ENCODE peak calls at places on chromosomes 5 and 9, in ten cellular contexts. One of them, this sample, is unnamed.

GRCh38 chr5:10111575-10111974 is 138.1 kb downstream of the ATPSCKMT start:
- DNase-seq in neural crest cell: peak; percentile 52
- DNase-seq in COR-L47: no peak
- DNase-seq in GM13977: no peak
- DNase-seq in astrocyte of the cerebellum: peak; percentile 27
- DNase-seq in CD4-positive, CD25-positive, alpha-beta regulatory T cell: no peak
- DNase-seq in AG09309: peak; percentile 44
- DNase-seq in Calu3: no peak
- DNase-seq in left cardiac atrium: no peak
- DNase-seq in T follicular helper cell: no peak
- DNase-seq in this sample: no peak

GRCh38 chr5:88724201-88724600 is 158.8 kb downstream of the MEF2C start:
- DNase-seq in neural crest cell: no peak
- DNase-seq in Calu3: no peak
- DNase-seq in T follicular helper cell: no peak
- DNase-seq in GM13977: no peak
- DNase-seq in CD4-positive, CD25-positive, alpha-beta regulatory T cell: no peak
- DNase-seq in astrocyte of the cerebellum: no peak
- DNase-seq in AG09309: no peak
- DNase-seq in COR-L47: no peak
- DNase-seq in left cardiac atrium: no peak
- DNase-seq in this sample: no peak

GRCh38 chr9:36815023-36815422 is 219.0 kb downstream of the PAX5 start:
- DNase-seq in AG09309: no peak
- DNase-seq in neural crest cell: no peak
- DNase-seq in Calu3: no peak
- DNase-seq in GM13977: no peak
- DNase-seq in T follicular helper cell: no peak
- DNase-seq in COR-L47: no peak
- DNase-seq in CD4-positive, CD25-positive, alpha-beta regulatory T cell: no peak
- DNase-seq in left cardiac atrium: no peak
- DNase-seq in astrocyte of the cerebellum: no peak
- DNase-seq in this sample: no peak

GRCh38 chr9:94014845-94015244 is 59.7 kb upstream of the BARX1 start:
- DNase-seq in astrocyte of the cerebellum: no peak
- DNase-seq in COR-L47: peak; percentile 85
- DNase-seq in Calu3: no peak
- DNase-seq in T follicular helper cell: no peak
- DNase-seq in CD4-positive, CD25-positive, alpha-beta regulatory T cell: no peak
- DNase-seq in GM13977: no peak
- DNase-seq in AG09309: no peak
- DNase-seq in neural crest cell: no peak
- DNase-seq in left cardiac atrium: no peak
- DNase-seq in this sample: no peak

GRCh38 chr5:1890296-1890695 is 7.6 kb upstream of the IRX4 start:
- DNase-seq in Calu3: no peak
- DNase-seq in CD4-positive, CD25-positive, alpha-beta regulatory T cell: no peak
- DNase-seq in neural crest cell: no peak
- DNase-seq in AG09309: no peak
- DNase-seq in COR-L47: no peak
- DNase-seq in left cardiac atrium: peak; percentile 3
- DNase-seq in astrocyte of the cerebellum: no peak
- DNase-seq in T follicular helper cell: no peak
- DNase-seq in GM13977: no peak
- DNase-seq in this sample: no peak

GRCh38 chr9:5895782-5896181 is 5.1 kb downstream of the MLANA start:
- DNase-seq in neural crest cell: no peak
- DNase-seq in AG09309: no peak
- DNase-seq in COR-L47: no peak
- DNase-seq in CD4-positive, CD25-positive, alpha-beta regulatory T cell: no peak
- DNase-seq in GM13977: no peak
- DNase-seq in left cardiac atrium: no peak
- DNase-seq in T follicular helper cell: no peak
- DNase-seq in Calu3: no peak
- DNase-seq in astrocyte of the cerebellum: no peak
- DNase-seq in this sample: no peak

GRCh38 chr9:75992480-75993206 is 102.2 kb downstream of the PCSK5 start:
- DNase-seq in T follicular helper cell: no peak
- DNase-seq in AG09309: no peak
- DNase-seq in Calu3: no peak
- DNase-seq in COR-L47: no peak
- DNase-seq in astrocyte of the cerebellum: no peak
- DNase-seq in left cardiac atrium: no peak
- DNase-seq in neural crest cell: no peak
- DNase-seq in GM13977: no peak
- DNase-seq in CD4-positive, CD25-positive, alpha-beta regulatory T cell: no peak
- DNase-seq in this sample: no peak

GRCh38 chr5:120555345-120555744 is 91.2 kb downstream of the PRR16 start:
- DNase-seq in COR-L47: no peak
- DNase-seq in AG09309: no peak
- DNase-seq in left cardiac atrium: no peak
- DNase-seq in CD4-positive, CD25-positive, alpha-beta regulatory T cell: no peak
- DNase-seq in astrocyte of the cerebellum: no peak
- DNase-seq in T follicular helper cell: no peak
- DNase-seq in Calu3: no peak
- DNase-seq in neural crest cell: no peak
- DNase-seq in GM13977: no peak
- DNase-seq in this sample: no peak

GRCh38 chr5:166493627-166494026 is 1797.8 kb upstream of the WWC1 start:
- DNase-seq in Calu3: no peak
- DNase-seq in neural crest cell: no peak
- DNase-seq in astrocyte of the cerebellum: no peak
- DNase-seq in COR-L47: no peak
- DNase-seq in AG09309: no peak
- DNase-seq in CD4-positive, CD25-positive, alpha-beta regulatory T cell: no peak
- DNase-seq in left cardiac atrium: no peak
- DNase-seq in GM13977: no peak
- DNase-seq in T follicular helper cell: no peak
- DNase-seq in this sample: no peak

GRCh38 chr5:153463806-153464205 is 26.7 kb upstream of the GRIA1 start:
- DNase-seq in neural crest cell: no peak
- DNase-seq in left cardiac atrium: no peak
- DNase-seq in Calu3: no peak
- DNase-seq in CD4-positive, CD25-positive, alpha-beta regulatory T cell: no peak
- DNase-seq in AG09309: peak; percentile 37
- DNase-seq in GM13977: no peak
- DNase-seq in astrocyte of the cerebellum: no peak
- DNase-seq in T follicular helper cell: no peak
- DNase-seq in COR-L47: no peak
- DNase-seq in this sample: no peak

GRCh38 chr5:74122979-74123575 is 497.1 kb downstream of the ARHGEF28 start:
- DNase-seq in GM13977: no peak
- DNase-seq in AG09309: no peak
- DNase-seq in COR-L47: peak; percentile 74
- DNase-seq in Calu3: no peak
- DNase-seq in T follicular helper cell: no peak
- DNase-seq in astrocyte of the cerebellum: peak; percentile 8
- DNase-seq in left cardiac atrium: no peak
- DNase-seq in neural crest cell: no peak
- DNase-seq in CD4-positive, CD25-positive, alpha-beta regulatory T cell: no peak
- DNase-seq in this sample: no peak

GRCh38 chr9:98472216-98472615 is 216.8 kb upstream of the TBC1D2 start:
- DNase-seq in COR-L47: no peak
- DNase-seq in AG09309: no peak
- DNase-seq in T follicular helper cell: no peak
- DNase-seq in GM13977: no peak
- DNase-seq in CD4-positive, CD25-positive, alpha-beta regulatory T cell: no peak
- DNase-seq in Calu3: no peak
- DNase-seq in left cardiac atrium: no peak
- DNase-seq in neural crest cell: no peak
- DNase-seq in astrocyte of the cerebellum: no peak
- DNase-seq in this sample: no peak

GRCh38 chr9:30575691-30576090 is 1808.8 kb upstream of the ACO1 start:
- DNase-seq in GM13977: no peak
- DNase-seq in astrocyte of the cerebellum: no peak
- DNase-seq in Calu3: no peak
- DNase-seq in neural crest cell: no peak
- DNase-seq in COR-L47: no peak
- DNase-seq in T follicular helper cell: no peak
- DNase-seq in AG09309: no peak
- DNase-seq in CD4-positive, CD25-positive, alpha-beta regulatory T cell: no peak
- DNase-seq in left cardiac atrium: no peak
- DNase-seq in this sample: no peak

GRCh38 chr5:80220268-80220897 is 35.5 kb downstream of the SERINC5 start:
- DNase-seq in T follicular helper cell: no peak
- DNase-seq in left cardiac atrium: no peak
- DNase-seq in Calu3: no peak
- DNase-seq in CD4-positive, CD25-positive, alpha-beta regulatory T cell: no peak
- DNase-seq in AG09309: no peak
- DNase-seq in GM13977: no peak
- DNase-seq in neural crest cell: no peak
- DNase-seq in astrocyte of the cerebellum: no peak
- DNase-seq in COR-L47: peak; percentile 43
- DNase-seq in this sample: no peak

GRCh38 chr9:87498046-87498815 is 564 bp downstream of the DAPK1 start:
- DNase-seq in AG09309: no peak
- DNase-seq in astrocyte of the cerebellum: no peak
- DNase-seq in neural crest cell: peak; percentile 67
- DNase-seq in Calu3: peak; percentile 51
- DNase-seq in T follicular helper cell: no peak
- DNase-seq in CD4-positive, CD25-positive, alpha-beta regulatory T cell: no peak
- DNase-seq in COR-L47: no peak
- DNase-seq in GM13977: peak; percentile 62
- DNase-seq in left cardiac atrium: peak; percentile 51
- DNase-seq in this sample: no peak

GRCh38 chr5:73306741-73307275 is 133.8 kb downstream of the TMEM174 start:
- DNase-seq in CD4-positive, CD25-positive, alpha-beta regulatory T cell: no peak
- DNase-seq in COR-L47: no peak
- DNase-seq in AG09309: no peak
- DNase-seq in left cardiac atrium: no peak
- DNase-seq in T follicular helper cell: no peak
- DNase-seq in astrocyte of the cerebellum: no peak
- DNase-seq in neural crest cell: no peak
- DNase-seq in GM13977: no peak
- DNase-seq in Calu3: no peak
- DNase-seq in this sample: no peak

GRCh38 chr5:124212949-124213348 is 533.5 kb downstream of the ZNF608 start:
- DNase-seq in left cardiac atrium: no peak
- DNase-seq in T follicular helper cell: no peak
- DNase-seq in AG09309: no peak
- DNase-seq in Calu3: no peak
- DNase-seq in CD4-positive, CD25-positive, alpha-beta regulatory T cell: no peak
- DNase-seq in astrocyte of the cerebellum: no peak
- DNase-seq in neural crest cell: no peak
- DNase-seq in GM13977: no peak
- DNase-seq in COR-L47: no peak
- DNase-seq in this sample: no peak

GRCh38 chr5:2410451-2410850 is 341.0 kb downstream of the IRX2 start:
- DNase-seq in T follicular helper cell: no peak
- DNase-seq in neural crest cell: no peak
- DNase-seq in left cardiac atrium: no peak
- DNase-seq in COR-L47: no peak
- DNase-seq in astrocyte of the cerebellum: no peak
- DNase-seq in GM13977: no peak
- DNase-seq in AG09309: no peak
- DNase-seq in CD4-positive, CD25-positive, alpha-beta regulatory T cell: no peak
- DNase-seq in Calu3: no peak
- DNase-seq in this sample: no peak

GRCh38 chr9:27151693-27152397 is 42.8 kb downstream of the TEK start:
- DNase-seq in left cardiac atrium: no peak
- DNase-seq in CD4-positive, CD25-positive, alpha-beta regulatory T cell: no peak
- DNase-seq in Calu3: no peak
- DNase-seq in AG09309: peak; percentile 8
- DNase-seq in T follicular helper cell: no peak
- DNase-seq in astrocyte of the cerebellum: peak; percentile 68
- DNase-seq in neural crest cell: no peak
- DNase-seq in COR-L47: no peak
- DNase-seq in GM13977: no peak
- DNase-seq in this sample: no peak

This sample was measured in omental fat pad.